ENCODE peak calls at places on chromosomes 13 and 19, in seven cellular contexts. I is body of pancreas, G is sigmoid colon, L is vagina, H is stomach, S is heart left ventricle, J is uterus. D is an unnamed sample.

GRCh38 chr13:110711778-110712070 is 1.8 kb upstream of the ING1 start:
- DNase-seq in I (no peak), G (no peak), L (no peak), H (no peak), S (no peak), J (no peak), D (no peak)

GRCh38 chr13:113855012-113855921 is 8.6 kb downstream of the GAS6 start:
- DNase-seq in I (no peak), G (no peak), L (peak), H (peak), S (no peak), J (no peak), D (no peak)

GRCh38 chr13:75838366-75839017 is 202.4 kb downstream of the LMO7 start:
- DNase-seq in I (no peak), G (no peak), L (no peak), H (no peak), S (no peak), J (no peak), D (peak)

GRCh38 chr19:17610384-17610783 is 54.9 kb downstream of the COLGALT1 start:
- DNase-seq in I (no peak), G (no peak), L (no peak), H (no peak), S (no peak), J (no peak), D (no peak)

GRCh38 chr13:108269601-108270328 is at the start of gene TNFSF13B:
- DNase-seq in I (peak), G (peak), L (no peak), H (peak), S (peak), J (no peak), D (no peak)

GRCh38 chr19:49502866-49503581 is 6.8 kb downstream of the RPS11 start:
- DNase-seq in I (peak), G (no peak), L (peak), H (peak), S (peak), J (peak), D (no peak)

GRCh38 chr13:111217661-111218060 is 102.6 kb downstream of the ARHGEF7 start:
- DNase-seq in I (peak), G (no peak), L (no peak), H (no peak), S (no peak), J (no peak), D (no peak)

GRCh38 chr19:38264486-38265212 is at the start of gene SPINT2:
- DNase-seq in I (no peak), G (no peak), L (no peak), H (no peak), S (no peak), J (no peak), D (no peak)

GRCh38 chr13:59318320-59318930 is 845.3 kb downstream of the DIAPH3 start:
- DNase-seq in I (peak), G (no peak), L (no peak), H (peak), S (peak), J (peak), D (peak)

GRCh38 chr13:92573467-92574057 is 653.0 kb upstream of the GPC6 start:
- DNase-seq in I (no peak), G (no peak), L (no peak), H (no peak), S (no peak), J (no peak), D (no peak)

GRCh38 chr13:99281811-99282263 is 23.7 kb upstream of the GPR18 start:
- DNase-seq in I (peak), G (peak), L (no peak), H (peak), S (peak), J (no peak), D (no peak)

GRCh38 chr19:956747-957451 is 27.2 kb upstream of the WDR18 start:
- DNase-seq in I (peak), G (no peak), L (no peak), H (no peak), S (no peak), J (no peak), D (no peak)

GRCh38 chr13:32940601-32941000 is 75.6 kb upstream of the KL start:
- DNase-seq in I (peak), G (no peak), L (no peak), H (no peak), S (peak), J (no peak), D (no peak)

GRCh38 chr13:59566544-59566943 is 597.2 kb downstream of the DIAPH3 start:
- DNase-seq in I (no peak), G (no peak), L (no peak), H (no peak), S (no peak), J (no peak), D (no peak)

GRCh38 chr19:1266818-1267440 is 2.2 kb upstream of the CIRBP start:
- DNase-seq in I (peak), G (peak), L (no peak), H (peak), S (peak), J (peak), D (peak)

GRCh38 chr13:39385154-39385553 is 217.8 kb downstream of the LHFPL6 start:
- DNase-seq in I (no peak), G (no peak), L (no peak), H (no peak), S (no peak), J (no peak), D (no peak)

GRCh38 chr19:23699521-23699860 is 12.5 kb upstream of the ZNF675 start:
- DNase-seq in I (no peak), G (no peak), L (no peak), H (no peak), S (no peak), J (no peak), D (no peak)

GRCh38 chr19:48393559-48394330 is at the start of gene GRIN2D:
- DNase-seq in I (no peak), G (peak), L (no peak), H (no peak), S (no peak), J (no peak), D (no peak)

GRCh38 chr13:20356437-20356836 is 124.3 kb upstream of the GJB6 start:
- DNase-seq in I (no peak), G (no peak), L (no peak), H (no peak), S (no peak), J (no peak), D (no peak)

GRCh38 chr13:38824342-38824741 is 137.5 kb downstream of the FREM2 start:
- DNase-seq in I (no peak), G (no peak), L (no peak), H (no peak), S (no peak), J (no peak), D (no peak)

GRCh38 chr19:46979770-46980105 is 39.9 kb upstream of the NPAS1 start:
- DNase-seq in I (no peak), G (no peak), L (no peak), H (no peak), S (no peak), J (no peak), D (no peak)

GRCh38 chr19:29663861-29664752 is 1.2 kb upstream of the PLEKHF1 start:
- DNase-seq in I (no peak), G (peak), L (peak), H (no peak), S (no peak), J (no peak), D (peak)

GRCh38 chr13:113187263-113187669 is 21.2 kb downstream of the PCID2 start:
- DNase-seq in I (peak), G (peak), L (peak), H (peak), S (peak), J (peak), D (no peak)

GRCh38 chr13:56986121-56986520 is 154.6 kb upstream of the PRR20A start:
- DNase-seq in I (no peak), G (no peak), L (no peak), H (no peak), S (no peak), J (no peak), D (no peak)

GRCh38 chr19:29748996-29749395 is 33.9 kb upstream of the C19orf12 start:
- DNase-seq in I (no peak), G (no peak), L (no peak), H (no peak), S (no peak), J (no peak), D (no peak)

GRCh38 chr19:57302020-57302465 is 18.2 kb upstream of the ZNF543 start:
- DNase-seq in I (no peak), G (no peak), L (no peak), H (no peak), S (no peak), J (no peak), D (no peak)

GRCh38 chr13:53191091-53191490 is 162.5 kb downstream of the OLFM4 start:
- DNase-seq in I (no peak), G (no peak), L (no peak), H (no peak), S (no peak), J (no peak), D (no peak)

GRCh38 chr19:48480476-48481190 is 11.5 kb downstream of the CYTH2 start:
- DNase-seq in I (peak), G (no peak), L (no peak), H (no peak), S (peak), J (peak), D (no peak)

GRCh38 chr13:46593403-46593802 is 40.4 kb downstream of the LRCH1 start:
- DNase-seq in I (no peak), G (no peak), L (no peak), H (no peak), S (no peak), J (no peak), D (no peak)

GRCh38 chr19:17680235-17680722 is 7.9 kb downstream of the UNC13A start:
- DNase-seq in I (peak), G (peak), L (no peak), H (peak), S (peak), J (peak), D (no peak)

GRCh38 chr19:29618871-29619270 is 12.8 kb downstream of the POP4 start:
- DNase-seq in I (no peak), G (no peak), L (no peak), H (no peak), S (no peak), J (no peak), D (no peak)

GRCh38 chr19:44111910-44112463 is 1.2 kb upstream of the ZNF225 start:
- DNase-seq in I (no peak), G (no peak), L (no peak), H (no peak), S (no peak), J (no peak), D (no peak)

GRCh38 chr13:53743906-53744305 is 715.3 kb downstream of the OLFM4 start:
- DNase-seq in I (no peak), G (no peak), L (no peak), H (no peak), S (no peak), J (no peak), D (no peak)

GRCh38 chr19:639251-640155 is at the start of gene FGF22:
- DNase-seq in I (peak), G (peak), L (no peak), H (peak), S (peak), J (peak), D (peak)

GRCh38 chr19:32266453-32266852 is 79.0 kb upstream of the ZNF507 start:
- DNase-seq in I (no peak), G (no peak), L (no peak), H (no peak), S (no peak), J (no peak), D (no peak)

GRCh38 chr19:35052599-35053190 is 11.2 kb downstream of the HPN start:
- DNase-seq in I (no peak), G (no peak), L (no peak), H (no peak), S (no peak), J (no peak), D (no peak)

GRCh38 chr13:48562296-48563066 is 29.6 kb upstream of the RCBTB2 start:
- DNase-seq in I (no peak), G (no peak), L (no peak), H (no peak), S (no peak), J (no peak), D (no peak)

GRCh38 chr13:23888658-23889597 is at the start of gene MIPEP:
- DNase-seq in I (peak), G (peak), L (peak), H (peak), S (peak), J (peak), D (peak)
- TF ChIP-seq POLR2A in I (peak), G (peak), L (peak), H (peak), S (peak), J (peak), D (peak)

GRCh38 chr19:33432408-33433170 is 59.1 kb downstream of the CEBPG start:
- DNase-seq in I (no peak), G (peak), L (no peak), H (no peak), S (no peak), J (no peak), D (no peak)
- TF ChIP-seq POLR2A in I (no peak), G (no peak), L (no peak), H (no peak), S (no peak), J (no peak), D (no peak)

GRCh38 chr19:10952809-10953208 is 8.0 kb upstream of the SMARCA4 start:
- DNase-seq in I (peak), G (no peak), L (no peak), H (peak), S (no peak), J (no peak), D (peak)
- TF ChIP-seq POLR2A in I (no peak), G (no peak), L (no peak), H (no peak), S (no peak), J (no peak), D (no peak)

GRCh38 chr19:55383789-55384575 is at the start of gene TMEM238:
- DNase-seq in I (peak), G (peak), L (no peak), H (peak), S (peak), J (peak), D (peak)
- TF ChIP-seq POLR2A in I (peak), G (no peak), L (no peak), H (no peak), S (no peak), J (peak), D (peak)

GRCh38 chr19:45780448-45781281 is 1.6 kb downstream of the DMPK start:
- DNase-seq in I (peak), G (peak), L (no peak), H (no peak), S (no peak), J (peak), D (no peak)

GRCh38 chr19:45779231-45780145 is 2.8 kb downstream of the DMPK start:
- DNase-seq in I (peak), G (peak), L (no peak), H (peak), S (peak), J (peak), D (peak)

GRCh38 chr19:45777395-45777961 is 4.8 kb downstream of the DMPK start:
- DNase-seq in I (no peak), G (peak), L (no peak), H (no peak), S (no peak), J (no peak), D (no peak)

GRCh38 chr19:45780146-45780447 is 2.2 kb downstream of the DMPK start:
- DNase-seq in I (peak), G (peak), L (no peak), H (no peak), S (no peak), J (no peak), D (no peak)

DNA sequence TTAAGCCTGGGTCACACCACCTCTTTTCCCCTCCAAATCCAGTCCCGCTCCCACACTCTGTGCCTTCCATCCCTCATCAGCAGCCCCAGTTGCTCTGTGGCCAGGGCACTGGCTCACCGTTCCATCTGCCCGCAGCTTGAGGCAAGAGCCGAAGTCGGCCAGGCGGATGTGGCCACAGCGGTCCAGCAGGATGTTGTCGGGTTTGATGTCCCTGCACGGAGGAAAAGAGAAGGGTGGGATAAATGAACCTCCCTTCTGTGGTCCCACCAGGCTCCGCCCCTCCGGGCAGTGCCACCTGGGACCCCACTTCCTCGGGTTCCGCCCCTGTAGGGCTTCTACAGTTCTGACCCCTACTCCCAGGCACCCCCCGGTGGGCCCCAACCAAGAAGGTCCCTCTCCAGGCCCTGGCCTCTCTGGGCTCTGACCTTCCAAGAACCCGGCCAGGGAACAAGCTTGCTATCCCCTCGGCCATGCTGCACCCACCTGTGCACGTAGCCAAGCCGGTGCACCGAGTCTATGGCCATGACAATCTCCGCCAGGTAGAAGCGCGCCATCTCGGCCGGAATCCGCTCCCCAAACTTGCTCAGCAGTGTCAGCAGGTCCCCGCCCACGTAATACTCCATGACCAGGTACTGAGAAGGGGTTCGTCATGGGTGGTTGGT is 4.1 kb downstream of the DMPK start:
- DNase-seq in I (no peak), G (peak), L (no peak), H (no peak), S (no peak), J (peak), D (no peak)
- TF ChIP-seq POLR2A in I (no peak), G (no peak), L (no peak), H (no peak), S (no peak), J (no peak), D (no peak)